ENCODE peak calls at places on chromosomes 12 and 14, in four cellular contexts. T is tibial nerve; P is cardiac muscle cell; S is CD8-positive, alpha-beta T cell. K is an unnamed sample.

GRCh38 chr12:57190037-57190436 is 26.6 kb upstream of the NXPH4 start:
- DNase-seq in T (no peak), P (peak), S (no peak), K (no peak)

GRCh38 chr12:15924956-15925355 is 13.8 kb downstream of the DERA start:
- DNase-seq in T (no peak), P (no peak), S (no peak), K (no peak)

GRCh38 chr14:105023791-105024480 is 3.1 kb upstream of the CDCA4 start:
- DNase-seq in T (no peak), P (no peak), S (no peak), K (no peak)

GRCh38 chr14:78666336-78667056 is 496.3 kb downstream of the NRXN3 start:
- DNase-seq in T (no peak), P (no peak), S (no peak), K (no peak)

GRCh38 chr14:67359319-67359774 is 257 bp downstream of the ATP6V1D start:
- DNase-seq in T (no peak), P (peak), S (no peak), K (no peak)

GRCh38 chr12:53287741-53288216 is 7.6 kb upstream of the PFDN5 start:
- DNase-seq in T (peak), P (peak), S (peak), K (peak)

GRCh38 chr12:19223018-19223417 is 93.5 kb downstream of the PLEKHA5 start:
- DNase-seq in T (no peak), P (no peak), S (no peak), K (no peak)

GRCh38 chr14:33642641-33643342 is 308.1 kb downstream of the EGLN3 start:
- DNase-seq in T (no peak), P (peak), S (no peak), K (no peak)

GRCh38 chr12:65817866-65818265 is 6.4 kb upstream of the HMGA2 start:
- DNase-seq in T (no peak), P (no peak), S (no peak), K (no peak)

GRCh38 chr12:68281685-68282084 is 28.3 kb upstream of the IL22 start:
- DNase-seq in T (no peak), P (no peak), S (no peak), K (no peak)

GRCh38 chr14:84323963-84324362 is 1206.0 kb upstream of the FLRT2 start:
- DNase-seq in T (no peak), P (peak), S (no peak), K (no peak)

GRCh38 chr12:55996201-55996714 is 818 bp upstream of the SUOX start:
- DNase-seq in T (peak), P (peak), S (peak), K (peak)

GRCh38 chr12:108080363-108080762 is 48.7 kb upstream of the WSCD2 start:
- DNase-seq in T (no peak), P (no peak), S (no peak), K (no peak)

GRCh38 chr14:59004012-59004411 is 184.5 kb upstream of the DAAM1 start:
- DNase-seq in T (no peak), P (peak), S (no peak), K (no peak)

GRCh38 chr12:101470939-101471338 is 4.2 kb upstream of the SPIC start:
- DNase-seq in T (no peak), P (no peak), S (no peak), K (no peak)

GRCh38 chr12:71731439-71732356 is 23.0 kb upstream of the RAB21 start:
- DNase-seq in T (no peak), P (peak), S (no peak), K (no peak)

GRCh38 chr14:105283899-105284298 is 16.9 kb downstream of the BRF1 start:
- DNase-seq in T (no peak), P (no peak), S (no peak), K (peak)

GRCh38 chr12:80176706-80177105 is 77.4 kb downstream of the OTOGL start:
- DNase-seq in T (no peak), P (no peak), S (no peak), K (no peak)

GRCh38 chr12:48815281-48816110 is 2.8 kb upstream of the CACNB3 start:
- DNase-seq in T (peak), P (peak), S (no peak), K (no peak)

GRCh38 chr14:45258805-45259204 is 5.8 kb upstream of the MIS18BP1 start:
- DNase-seq in T (no peak), P (no peak), S (no peak), K (no peak)

GRCh38 chr14:95218006-95218405 is 60.7 kb upstream of the DICER1 start:
- DNase-seq in T (no peak), P (no peak), S (no peak), K (no peak)

GRCh38 chr14:55052259-55052930 is 948 bp downstream of the MAPK1IP1L start:
- DNase-seq in T (no peak), P (peak), S (no peak), K (no peak)

GRCh38 chr12:29741342-29742241 is 42.1 kb downstream of the TMTC1 start:
- DNase-seq in T (no peak), P (peak), S (no peak), K (no peak)

GRCh38 chr14:95220663-95221231 is 63.4 kb upstream of the DICER1 start:
- DNase-seq in T (no peak), P (peak), S (no peak), K (no peak)

GRCh38 chr12:120399531-120399930 is 30.6 kb upstream of the MSI1 start:
- DNase-seq in T (no peak), P (peak), S (no peak), K (no peak)

GRCh38 chr14:95541932-95542554 is 7.2 kb downstream of the GLRX5 start:
- DNase-seq in T (no peak), P (no peak), S (no peak), K (no peak)

GRCh38 chr14:55051165-55051425 is 352 bp upstream of the MAPK1IP1L start:
- DNase-seq in T (no peak), P (no peak), S (no peak), K (no peak)

GRCh38 chr12:56097738-56098137 is 6.6 kb upstream of the PA2G4 start:
- DNase-seq in T (no peak), P (no peak), S (no peak), K (no peak)

GRCh38 chr14:64423987-64424386 is 35.8 kb downstream of the MTHFD1 start:
- DNase-seq in T (no peak), P (peak), S (no peak), K (no peak)

GRCh38 chr12:69331846-69332684 is 16.1 kb upstream of the LYZ start:
- DNase-seq in T (no peak), P (no peak), S (no peak), K (no peak)

GRCh38 chr14:103819503-103820307 is 27.7 kb downstream of the PPP1R13B start:
- DNase-seq in T (no peak), P (peak), S (no peak), K (no peak)

GRCh38 chr14:104633276-104633861 is 28.8 kb upstream of the TMEM179 start:
- DNase-seq in T (no peak), P (no peak), S (no peak), K (no peak)

GRCh38 chr12:109582636-109583035 is 9.0 kb downstream of the MVK start:
- DNase-seq in T (no peak), P (no peak), S (no peak), K (no peak)

GRCh38 chr12:70606001-70606400 is 31.2 kb downstream of the PTPRB start:
- DNase-seq in T (no peak), P (no peak), S (no peak), K (no peak)

GRCh38 chr12:70607107-70607506 is 30.1 kb downstream of the PTPRB start:
- DNase-seq in T (no peak), P (no peak), S (no peak), K (no peak)

GRCh38 chr12:70609739-70610491 is 27.3 kb downstream of the PTPRB start:
- DNase-seq in T (peak), P (peak), S (no peak), K (no peak)

GRCh38 chr12:70609203-70609602 is 28.0 kb downstream of the PTPRB start:
- DNase-seq in T (no peak), P (no peak), S (no peak), K (no peak)

DNA sequence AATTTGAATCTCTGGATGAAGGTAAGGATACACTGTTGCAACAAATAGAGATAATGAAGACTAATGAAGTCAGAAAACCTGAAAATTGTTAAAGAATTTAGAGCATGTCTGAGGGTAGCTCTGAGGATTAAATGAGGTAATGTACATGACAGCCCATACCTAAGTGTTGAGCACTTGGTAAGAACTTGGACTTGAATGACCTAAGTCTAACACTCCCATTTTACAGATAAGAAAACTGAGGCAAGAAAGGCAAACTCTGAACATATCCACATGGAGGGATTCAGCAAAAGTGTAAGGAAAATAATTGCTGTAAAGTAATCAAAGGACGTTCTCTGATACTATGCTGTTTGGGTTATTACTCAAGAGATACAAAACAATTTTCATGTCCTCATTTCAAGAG is 29.0 kb downstream of the PTPRB start:
- DNase-seq in T (no peak), P (no peak), S (no peak), K (no peak)
- H3K4me3 ChIP-seq in T (peak), P (no peak), S (no peak), K (no peak)

DNA sequence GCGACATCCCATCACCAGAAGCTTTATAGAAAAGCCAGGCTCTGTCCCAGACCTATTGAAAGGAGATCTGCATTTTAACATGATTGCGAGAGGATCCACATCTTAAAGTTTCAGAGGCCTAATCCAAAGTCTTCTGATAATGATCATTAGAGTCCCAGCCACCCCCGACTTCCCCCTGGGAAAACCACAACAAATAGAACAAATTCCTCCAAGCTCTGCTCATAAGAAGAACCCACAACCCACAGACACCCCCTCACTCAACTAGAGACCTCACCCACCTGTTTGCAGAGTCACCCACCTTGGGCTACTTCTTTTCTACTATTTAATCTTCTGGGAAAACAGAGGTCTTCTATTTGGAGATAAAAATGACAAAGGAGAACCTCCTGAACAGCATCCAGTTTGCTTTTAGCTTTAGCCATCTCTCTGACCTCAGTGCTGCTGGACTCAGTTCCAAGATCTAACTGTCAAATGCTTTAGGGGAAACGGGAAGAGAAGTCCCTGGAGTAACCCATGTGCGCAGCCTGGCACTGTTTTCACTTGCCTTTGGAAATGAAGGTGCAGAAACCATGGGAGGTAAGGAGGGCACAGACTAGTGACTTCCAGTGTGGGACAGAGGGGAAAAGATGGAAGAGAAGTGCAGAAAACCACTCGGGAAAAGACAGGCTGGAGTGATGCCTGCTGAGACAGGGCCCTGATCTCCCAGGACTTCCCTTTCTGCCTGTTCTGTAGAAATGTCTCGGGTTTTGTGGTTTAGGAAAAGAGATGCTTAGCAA is 124.9 kb upstream of the HIF1A start:
- DNase-seq in T (no peak), P (peak), S (peak), K (no peak)
- H3K27ac ChIP-seq in T (no peak), P (no peak), S (no peak), K (no peak)

DNA sequence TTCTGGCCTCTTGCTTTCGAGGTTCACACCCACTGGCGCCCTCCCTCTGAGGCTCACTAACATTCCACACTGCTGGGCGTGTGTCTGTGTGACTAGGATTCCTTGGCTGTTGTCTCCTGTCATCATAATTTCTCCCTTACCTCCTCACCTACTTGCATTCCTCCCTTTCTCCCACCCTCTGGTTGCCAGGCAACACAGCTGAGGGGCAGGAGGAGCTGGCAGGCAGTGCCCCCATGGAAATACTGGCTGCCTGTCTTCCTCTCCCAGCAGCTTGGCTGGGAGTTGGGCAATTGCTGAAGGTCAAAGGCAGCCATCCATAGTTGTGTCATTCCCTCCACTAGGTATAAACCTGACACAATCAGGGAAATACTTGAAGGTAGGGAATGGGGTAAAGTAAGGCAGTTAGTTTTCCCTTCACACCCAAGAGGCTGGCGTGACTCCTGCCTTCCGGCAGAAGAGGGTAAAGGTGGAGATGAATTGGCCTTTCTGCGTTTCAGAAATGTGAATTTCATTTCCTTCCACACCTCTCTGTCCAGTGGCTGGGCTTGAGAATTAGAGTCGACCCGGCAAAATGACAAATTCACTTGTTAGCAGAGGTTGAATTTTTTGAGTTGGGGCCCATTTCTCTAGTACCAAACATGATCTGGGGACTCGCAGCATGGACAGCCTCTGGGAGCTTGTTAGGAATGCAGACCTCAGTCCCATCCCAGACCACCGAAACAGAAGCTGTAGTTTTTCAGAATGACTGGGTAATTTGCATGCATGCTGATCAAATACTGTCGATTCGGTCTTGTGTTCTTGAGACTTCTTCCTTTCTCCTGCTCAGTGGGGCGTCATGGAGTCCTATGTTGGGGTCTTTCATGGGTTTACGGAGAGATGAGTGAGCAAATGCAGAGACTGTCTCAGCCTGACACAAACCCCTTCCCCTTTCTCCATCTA is 24.3 kb upstream of the EMP1 start:
- DNase-seq in T (peak), P (peak), S (no peak), K (no peak)
- H3K4me3 ChIP-seq in T (no peak), P (no peak), S (no peak), K (no peak)

GRCh38 chr14:102733326-102733725 is 43.9 kb upstream of the TRAF3 start:
- DNase-seq in T (no peak), P (no peak), S (peak), K (no peak)

GRCh38 chr14:102736956-102737355 is 40.3 kb upstream of the TRAF3 start:
- DNase-seq in T (no peak), P (no peak), S (no peak), K (no peak)

GRCh38 chr14:102737402-102738372 is 39.6 kb upstream of the TRAF3 start:
- DNase-seq in T (no peak), P (no peak), S (no peak), K (no peak)

GRCh38 chr14:102739190-102739469 is 38.1 kb upstream of the TRAF3 start:
- DNase-seq in T (no peak), P (no peak), S (no peak), K (no peak)

GRCh38 chr14:102738373-102739189 is 38.7 kb upstream of the TRAF3 start:
- DNase-seq in T (no peak), P (no peak), S (no peak), K (no peak)
- H3K27ac ChIP-seq in T (no peak), P (no peak), S (no peak), K (no peak)

DNA sequence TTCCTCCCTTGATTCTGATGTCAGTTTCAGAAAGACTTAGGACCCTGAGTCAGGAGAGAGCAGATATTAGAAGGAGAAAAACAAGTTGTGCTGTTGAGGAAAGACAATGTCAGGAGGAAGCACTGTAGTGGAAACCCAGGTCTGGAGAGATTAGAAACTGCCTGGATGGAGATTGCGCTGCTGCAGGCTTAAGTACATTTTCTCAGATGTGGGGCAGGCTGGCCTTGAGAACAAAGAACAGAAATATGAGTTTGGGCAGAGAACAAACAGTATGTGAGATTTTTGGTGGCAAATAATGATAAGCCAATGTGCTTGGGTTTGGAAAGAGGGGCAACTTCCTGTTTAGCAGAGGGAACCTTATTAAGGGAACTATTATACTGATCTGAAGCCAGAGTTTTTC is 74.3 kb upstream of the PRMT8 start:
- DNase-seq in T (no peak), P (no peak), S (no peak), K (no peak)
- H3K4me3 ChIP-seq in T (no peak), P (no peak), S (no peak), K (no peak)

DNA sequence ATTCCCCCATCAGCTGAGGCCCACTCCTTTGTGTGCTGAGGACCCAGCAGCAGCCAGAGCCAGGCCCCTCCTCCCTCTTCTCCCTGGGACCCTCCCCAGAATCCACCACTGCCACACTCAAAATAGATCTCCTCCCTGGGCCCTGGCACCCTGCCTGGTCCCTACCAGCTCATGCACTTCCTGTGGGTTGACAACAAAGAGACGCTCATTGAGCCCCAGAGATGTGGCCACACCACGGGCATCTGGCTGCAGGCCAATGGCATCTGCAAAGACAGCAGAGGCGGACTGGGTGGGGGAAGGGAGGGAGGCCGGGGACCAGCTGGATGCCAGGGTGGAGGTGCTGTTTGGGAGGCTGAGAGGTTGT is 16.0 kb upstream of the ENDOU start:
- DNase-seq in T (peak), P (peak), S (peak), K (no peak)
- H3K27ac ChIP-seq in T (no peak), P (peak), S (no peak), K (no peak)

GRCh38 chr12:112340983-112341840 is 41.0 kb downstream of the HECTD4 start:
- DNase-seq in T (no peak), P (no peak), S (no peak), K (no peak)
- H3K4me3 ChIP-seq in T (no peak), P (no peak), S (no peak), K (no peak)

GRCh38 chr12:26009593-26009992 is 51.1 kb downstream of the RASSF8 start:
- DNase-seq in T (no peak), P (no peak), S (no peak), K (no peak)

GRCh38 chr12:26003065-26003464 is 44.6 kb downstream of the RASSF8 start:
- DNase-seq in T (no peak), P (no peak), S (no peak), K (no peak)

GRCh38 chr12:26011099-26011498 is 52.6 kb downstream of the RASSF8 start:
- DNase-seq in T (peak), P (peak), S (no peak), K (no peak)

GRCh38 chr12:26010293-26010821 is 51.9 kb downstream of the RASSF8 start:
- DNase-seq in T (no peak), P (peak), S (no peak), K (no peak)

DNA sequence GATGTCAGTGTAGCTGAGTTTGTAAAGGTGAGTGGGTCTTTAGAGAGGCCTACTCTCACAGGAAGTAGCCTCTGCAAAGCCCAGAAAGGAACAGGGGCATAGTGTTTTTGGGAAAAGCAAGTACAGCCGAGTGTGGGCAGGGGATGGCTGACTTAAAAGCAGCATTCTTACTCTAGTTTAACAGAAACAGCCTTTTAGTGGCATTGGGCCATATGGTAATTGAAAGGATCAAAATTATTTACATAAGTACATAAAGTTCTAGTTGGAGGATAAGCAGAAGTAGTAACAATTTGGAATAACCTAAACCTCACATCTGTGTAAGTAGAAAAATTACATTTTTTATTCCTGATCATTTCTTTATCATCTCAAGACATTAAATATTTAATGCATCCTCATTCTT is 49.1 kb downstream of the RASSF8 start:
- DNase-seq in T (no peak), P (no peak), S (no peak), K (no peak)
- H3K27ac ChIP-seq in T (no peak), P (peak), S (no peak), K (no peak)

K was measured in naive thymus-derived CD4-positive, alpha-beta T cell.